ENCODE peak calls at places on chromosomes 6 and 20, in four cellular contexts. E is AG04450, G is ovary, J is AG10803. K is an unnamed sample.

GRCh38 chr6:153084393-153084792 is 46.7 kb downstream of the RGS17 start:
- DNase-seq in E (peak; percentile 8), G (no peak), J (peak; percentile 50), K (peak; percentile 64)

GRCh38 chr6:121858976-121859375 is 423.5 kb downstream of the GJA1 start:
- DNase-seq in E (no peak), G (no peak), J (peak; percentile 56), K (no peak)

GRCh38 chr6:108518714-108519576 is 41.8 kb upstream of the FOXO3 start:
- DNase-seq in E (no peak), G (no peak), J (peak; percentile 23), K (peak; percentile 51)

GRCh38 chr6:45450801-45451200 is 73.1 kb upstream of the SUPT3H start:
- DNase-seq in E (no peak), G (no peak), J (no peak), K (no peak)

GRCh38 chr20:12063106-12063505 is 145.4 kb downstream of the BTBD3 start:
- DNase-seq in E (no peak), G (no peak), J (no peak), K (no peak)

GRCh38 chr20:59573837-59574236 is 30.5 kb upstream of the PHACTR3 start:
- DNase-seq in E (no peak), G (no peak), J (no peak), K (no peak)

GRCh38 chr20:52086878-52087277 is 104.7 kb downstream of the ZFP64 start:
- DNase-seq in E (no peak), G (no peak), J (no peak), K (no peak)

GRCh38 chr6:41092421-41093140 is 19.8 kb downstream of the NFYA start:
- DNase-seq in E (no peak), G (no peak), J (peak; percentile 26), K (peak; percentile 72)

GRCh38 chr6:100276311-100277057 is 188.2 kb downstream of the SIM1 start:
- DNase-seq in E (no peak), G (no peak), J (no peak), K (no peak)

GRCh38 chr20:23147964-23148720 is 62.0 kb upstream of the CD93 start:
- DNase-seq in E (no peak), G (no peak), J (peak; percentile 88), K (peak; percentile 54)

GRCh38 chr6:119454694-119455093 is 105.1 kb upstream of the MAN1A1 start:
- DNase-seq in E (no peak), G (no peak), J (peak; percentile 57), K (no peak)

GRCh38 chr6:43584892-43585570 is 9.0 kb downstream of the POLH start:
- DNase-seq in E (no peak), G (no peak), J (peak; percentile 69), K (no peak)

GRCh38 chr6:36382976-36383375 is 4.5 kb downstream of the ETV7 start:
- DNase-seq in E (no peak), G (no peak), J (no peak), K (no peak)

GRCh38 chr20:32289661-32290431 is 12.4 kb downstream of the KIF3B start:
- DNase-seq in E (no peak), G (no peak), J (no peak), K (no peak)

GRCh38 chr20:19602660-19603389 is 155.2 kb upstream of the RIN2 start:
- DNase-seq in E (no peak), G (no peak), J (no peak), K (no peak)

GRCh38 chr6:136016228-136017225 is 165.0 kb downstream of the PDE7B start:
- DNase-seq in E (no peak), G (no peak), J (no peak), K (peak; percentile 80)

GRCh38 chr6:98669371-98669770 is 165.0 kb upstream of the POU3F2 start:
- DNase-seq in E (no peak), G (no peak), J (no peak), K (no peak)

GRCh38 chr6:84588697-84589080 is 175.7 kb downstream of the TBX18 start:
- DNase-seq in E (no peak), G (no peak), J (no peak), K (no peak)

GRCh38 chr20:8161262-8162071 is 29.4 kb downstream of the PLCB1 start:
- DNase-seq in E (no peak), G (no peak), J (no peak), K (no peak)

GRCh38 chr6:168242111-168242510 is 77.5 kb downstream of the DACT2 start:
- DNase-seq in E (no peak), G (no peak), J (no peak), K (no peak)

GRCh38 chr6:160386869-160387518 is 38.8 kb downstream of the SLC22A3 start:
- DNase-seq in E (no peak), G (peak; percentile 79), J (peak; percentile 3), K (peak; percentile 7)

GRCh38 chr6:41036188-41036587 is 2.8 kb downstream of the UNC5CL start:
- DNase-seq in E (no peak), G (no peak), J (no peak), K (no peak)

GRCh38 chr20:49916146-49917002 is 1.0 kb upstream of the SPATA2 start:
- DNase-seq in E (no peak), G (no peak), J (peak; percentile 25), K (peak; percentile 24)

GRCh38 chr20:33933469-33933909 is 60.2 kb upstream of the RALY start:
- DNase-seq in E (no peak), G (peak; percentile 39), J (peak; percentile 76), K (peak; percentile 64)

GRCh38 chr6:131954099-131954774 is 3.1 kb upstream of the CCN2 start:
- DNase-seq in E (no peak), G (no peak), J (peak; percentile 33), K (peak; percentile 65)

GRCh38 chr6:147737084-147737483 is 228.6 kb downstream of the SAMD5 start:
- DNase-seq in E (no peak), G (no peak), J (no peak), K (no peak)

GRCh38 chr6:30238178-30238795 is 25.1 kb upstream of the TRIM26 start:
- DNase-seq in E (no peak), G (no peak), J (peak; percentile 39), K (peak; percentile 59)

GRCh38 chr6:30231067-30231466 is 17.9 kb upstream of the TRIM26 start:
- DNase-seq in E (no peak), G (no peak), J (peak; percentile 25), K (no peak)

DNA sequence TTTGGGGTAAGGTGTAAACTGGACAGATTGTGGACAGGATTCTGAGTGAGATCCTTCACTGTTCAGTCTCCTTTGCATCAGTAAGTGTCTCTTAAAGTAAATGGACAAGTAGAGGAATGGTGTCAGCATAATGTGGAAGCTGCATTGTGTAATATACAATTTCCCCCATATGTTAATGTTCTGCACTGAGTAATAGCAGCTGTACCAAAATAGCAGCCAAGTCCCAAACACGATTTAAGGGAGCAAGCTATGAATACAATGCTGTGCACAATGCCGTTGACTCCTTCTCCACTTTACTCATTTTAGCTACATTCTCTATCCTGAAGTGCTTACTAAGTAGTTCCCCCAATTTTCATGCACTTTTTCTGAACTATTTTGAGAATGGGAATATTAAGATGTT is 21.2 kb upstream of the TRIM26 start:
- DNase-seq in E (no peak), G (no peak), J (peak; percentile 52), K (no peak)
- TF ChIP-seq CTCF in E (no peak), G (no peak), J (no peak), K (no peak)

GRCh38 chr6:51608932-51609331 is 478.5 kb downstream of the PKHD1 start:
- DNase-seq in E (no peak), G (no peak), J (no peak), K (no peak)
- H3K4me3 ChIP-seq in E (no peak overlapping the region), G (no peak overlapping the region), J (no peak overlapping the region), K (no peak overlapping the region)

DNA sequence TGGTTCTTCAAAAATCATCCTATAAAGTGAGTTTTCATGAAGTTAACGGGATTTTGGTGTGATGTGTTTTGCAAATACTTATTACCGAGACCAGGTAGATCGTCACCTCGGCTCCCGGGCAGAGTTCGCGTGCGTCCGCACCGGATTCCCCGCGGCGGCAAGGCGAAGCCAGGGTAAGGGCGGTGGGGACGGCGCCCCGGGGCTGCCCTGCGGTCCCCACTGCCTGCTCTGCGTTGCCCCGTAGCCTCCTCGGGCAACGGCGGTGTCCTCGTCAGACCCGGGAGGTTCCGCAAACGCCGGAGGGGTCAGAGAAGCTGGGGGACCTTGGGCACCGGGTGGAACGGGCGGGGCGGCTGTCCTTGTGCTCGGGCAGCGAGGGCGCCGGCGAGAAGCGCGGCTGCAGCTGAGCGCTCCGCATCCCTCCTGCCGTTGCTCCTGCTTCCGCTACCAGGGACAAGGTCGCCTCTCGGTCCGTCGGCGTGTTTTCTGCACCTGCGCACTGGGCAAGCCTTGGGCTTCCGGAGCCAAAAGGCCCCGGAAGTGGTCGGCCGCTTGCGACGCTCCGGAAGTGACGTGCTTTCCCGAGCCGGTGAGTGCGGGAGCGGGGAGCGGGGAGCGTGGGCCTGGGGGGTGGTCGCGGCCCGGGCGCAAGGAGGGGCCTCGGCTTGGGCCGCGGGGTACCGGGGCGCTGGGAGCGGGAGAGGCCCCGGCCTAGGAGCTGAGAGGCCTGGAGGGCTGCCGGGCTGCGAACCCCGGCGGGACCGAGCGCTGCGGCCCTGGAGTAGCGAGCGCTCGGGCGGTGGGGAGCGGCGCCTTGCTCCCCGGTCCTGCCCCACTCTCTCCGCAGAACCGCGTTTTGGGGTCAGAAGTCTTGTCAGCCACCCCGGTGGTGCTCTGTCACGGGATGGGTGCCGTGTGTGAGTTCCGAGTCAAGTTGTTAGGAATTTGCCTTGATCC is at the start of gene MTG2:
- DNase-seq in E (peak; percentile 82), G (peak; percentile 93), J (peak; percentile 93), K (peak; percentile 95)
- TF ChIP-seq CTCF in E (no peak), G (peak; percentile 6), J (no peak), K (no peak)

GRCh38 chr6:139378226-139378625 is 3.8 kb upstream of the CITED2 start:
- DNase-seq in E (no peak), G (no peak), J (no peak), K (no peak)

GRCh38 chr6:139376054-139376355 is 1.6 kb upstream of the CITED2 start:
- DNase-seq in E (no peak), G (no peak), J (peak; percentile 79), K (no peak)

GRCh38 chr6:139375239-139376053 is 998 bp upstream of the CITED2 start:
- DNase-seq in E (peak; percentile 95), G (peak; percentile 92), J (peak; percentile 100), K (peak; percentile 99)

GRCh38 chr6:139374357-139375238 is at the start of gene CITED2:
- DNase-seq in E (peak; percentile 95), G (peak; percentile 96), J (peak; percentile 97), K (peak; percentile 98)

DNA sequence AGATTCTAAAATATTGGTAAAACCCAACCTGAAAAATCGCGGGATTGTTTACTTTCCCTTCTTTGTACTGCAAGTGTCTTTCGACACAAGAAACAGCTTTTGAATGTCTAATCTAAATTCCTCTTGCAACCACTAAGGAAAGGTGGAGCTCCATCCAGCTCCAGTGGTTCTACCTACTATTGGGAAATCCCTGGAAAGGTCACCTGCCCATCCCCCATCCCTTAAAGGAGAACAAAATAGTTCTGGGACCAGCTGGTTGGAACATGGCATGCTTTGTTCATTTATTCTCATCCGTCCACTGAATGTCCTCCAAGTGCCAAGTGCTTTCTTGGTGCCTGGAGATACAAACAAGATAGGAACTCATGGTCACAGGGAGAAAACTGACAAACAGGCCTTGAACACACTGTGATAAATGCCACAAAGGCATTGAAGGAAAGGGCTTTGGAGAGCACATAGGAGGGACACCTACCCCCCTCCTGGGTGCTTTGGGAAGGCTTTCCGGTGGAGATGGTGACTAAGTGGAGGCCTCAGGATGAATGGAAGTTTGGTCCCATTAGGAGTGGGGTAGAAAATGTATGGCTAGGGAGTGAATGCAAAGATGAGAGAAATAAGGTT is 2.3 kb upstream of the CITED2 start:
- DNase-seq in E (no peak), G (peak; percentile 89), J (peak; percentile 88), K (peak; percentile 74)
- H3K4me3 ChIP-seq in E (peak overlapping the region; percentile 96), G (peak overlapping the region; percentile 96), J (peak overlapping the region; percentile 92), K (peak overlapping the region; percentile 92)

GRCh38 chr6:64505312-64505711 is 869.7 kb downstream of the PHF3 start:
- DNase-seq in E (no peak), G (no peak), J (no peak), K (no peak)
- TF ChIP-seq CTCF in E (peak; percentile 48), G (no peak), J (peak; percentile 25), K (peak; percentile 52)

K was measured in choroid plexus epithelial cell.